ENCODE peak calls at places on chromosome 13, in nine cellular contexts. L, N, T, Q, C, E, M, U and J are unnamed samples.

GRCh38 chr13:79710376-79710775 is 229.4 kb downstream of the NDFIP2 start:
- DNase-seq in E (no peak), N (no peak), T (no peak), U (no peak), M (no peak), C (no peak), L (no peak), Q (no peak), J (no peak)

GRCh38 chr13:25468330-25469178 is 96.8 kb downstream of the ATP8A2 start:
- DNase-seq in L (no peak), U (no peak), M (no peak), E (no peak), T (no peak), C (no peak), Q (no peak), N (no peak), J (no peak)

GRCh38 chr13:21684576-21684975 is 13.7 kb downstream of the FGF9 start:
- DNase-seq in M (no peak), T (no peak), U (no peak), N (no peak), L (no peak), E (no peak), Q (no peak), C (no peak), J (no peak)

GRCh38 chr13:73782781-73783180 is 351.4 kb downstream of the KLF12 start:
- DNase-seq in U (no peak), C (no peak), T (no peak), M (no peak), Q (no peak), E (no peak), N (no peak), L (no peak), J (no peak)

GRCh38 chr13:29508874-29509249 is 86.6 kb downstream of the SLC7A1 start:
- DNase-seq in M (no peak), T (no peak), L (no peak), E (no peak), U (no peak), N (no peak), C (no peak), Q (peak), J (no peak)

GRCh38 chr13:51734786-51735185 is 69.2 kb downstream of the DHRS12 start:
- DNase-seq in L (no peak), M (no peak), N (no peak), Q (no peak), E (no peak), C (no peak), T (no peak), U (no peak), J (no peak)

GRCh38 chr13:25923217-25924085 is 128.4 kb downstream of the SHISA2 start:
- DNase-seq in U (no peak), T (no peak), Q (no peak), C (no peak), L (no peak), E (no peak), M (no peak), N (no peak), J (no peak)

GRCh38 chr13:113083022-113083373 is 22.6 kb upstream of the F7 start:
- DNase-seq in N (no peak), U (no peak), M (no peak), C (no peak), T (no peak), Q (peak), L (no peak), E (no peak), J (no peak)

GRCh38 chr13:100149389-100149788 is 60.5 kb downstream of the PCCA start:
- DNase-seq in C (no peak), Q (no peak), N (no peak), U (no peak), L (no peak), M (no peak), T (no peak), E (no peak), J (no peak)

GRCh38 chr13:91358384-91358776 is 10.9 kb downstream of the MIR17HG start:
- DNase-seq in T (peak), C (no peak), N (no peak), L (no peak), U (no peak), Q (no peak), M (no peak), E (no peak), J (no peak)

GRCh38 chr13:32537580-32538233 is 888 bp downstream of the N4BP2L2 start:
- DNase-seq in U (peak), M (peak), T (peak), L (peak), E (peak), N (peak), Q (peak), C (no peak), J (no peak)

GRCh38 chr13:109156181-109156935 is 526.9 kb downstream of the MYO16 start:
- DNase-seq in M (no peak), T (no peak), N (peak), E (no peak), U (peak), C (no peak), L (no peak), Q (no peak), J (no peak)

GRCh38 chr13:100491164-100491847 is 97.3 kb downstream of the GGACT start:
- DNase-seq in L (no peak), E (no peak), T (no peak), U (no peak), N (peak), C (no peak), Q (no peak), M (no peak), J (no peak)

GRCh38 chr13:49351871-49352270 is 92.0 kb downstream of the CAB39L start:
- DNase-seq in Q (no peak), E (no peak), U (no peak), C (no peak), M (no peak), T (no peak), N (no peak), L (no peak), J (no peak)

GRCh38 chr13:50909605-50910482 is at the start of gene RNASEH2B:
- DNase-seq in N (peak), E (peak), L (peak), T (peak), C (no peak), U (peak), M (peak), Q (peak), J (peak)

GRCh38 chr13:36282818-36283432 is 14.7 kb downstream of the CCDC169 start:
- DNase-seq in M (no peak), E (peak), T (no peak), C (no peak), Q (no peak), U (no peak), L (no peak), N (peak), J (no peak)

GRCh38 chr13:51628059-51628852 is 44.0 kb downstream of the WDFY2 start:
- DNase-seq in U (no peak), N (no peak), T (no peak), M (no peak), C (no peak), L (no peak), E (no peak), Q (no peak), J (no peak)

GRCh38 chr13:32903720-32904119 is 112.5 kb upstream of the KL start:
- DNase-seq in M (no peak), Q (no peak), C (no peak), N (no peak), L (no peak), T (no peak), U (no peak), E (no peak), J (no peak)

GRCh38 chr13:36766295-36766694 is 52.7 kb upstream of the RFXAP start:
- DNase-seq in T (no peak), L (no peak), Q (no peak), N (no peak), C (no peak), U (no peak), M (no peak), E (peak), J (no peak)

GRCh38 chr13:68099616-68100015 is 869.5 kb upstream of the PCDH9 start:
- DNase-seq in L (no peak), U (no peak), C (no peak), Q (no peak), N (no peak), T (no peak), E (peak), M (no peak), J (no peak)

DNA sequence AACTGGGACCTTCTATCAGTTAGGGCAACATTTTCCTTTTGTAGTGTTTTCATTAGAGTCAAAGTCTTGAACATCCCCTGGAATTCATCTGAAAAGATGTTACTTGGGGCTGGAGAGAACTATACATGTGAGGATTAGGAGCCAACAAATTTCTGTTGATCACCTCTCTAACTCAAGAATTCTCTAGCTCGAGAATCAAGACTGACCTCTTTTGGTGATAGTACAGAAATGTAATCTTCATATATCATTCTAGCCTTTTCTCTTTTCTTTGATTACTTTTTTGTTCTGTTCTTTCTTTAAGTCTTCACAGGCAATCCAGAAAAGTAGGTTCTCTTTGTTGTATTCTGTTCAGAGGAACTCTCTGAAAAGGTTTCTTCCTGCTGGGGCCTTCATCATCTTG is 26.4 kb downstream of the ELF1 start:
- DNase-seq in Q (no peak), T (no peak), C (no peak), N (peak), M (no peak), U (no peak), L (no peak), E (no peak), J (no peak)
- TF ChIP-seq CTCF in Q (no peak), T (no peak), C (no peak), N (no peak), M (no peak), U (no peak), L (no peak), E (no peak), J (no peak)

GRCh38 chr13:110303644-110304043 is 3.3 kb downstream of the COL4A1 start:
- DNase-seq in E (no peak), U (no peak), N (no peak), M (no peak), T (no peak), C (no peak), L (no peak), Q (no peak), J (no peak)

GRCh38 chr13:110305544-110305943 is 1.4 kb downstream of the COL4A1 start:
- DNase-seq in Q (no peak), M (no peak), U (no peak), T (no peak), E (no peak), C (no peak), L (no peak), N (no peak), J (no peak)

GRCh38 chr13:110304256-110304655 is 2.7 kb downstream of the COL4A1 start:
- DNase-seq in U (no peak), Q (no peak), T (no peak), N (no peak), M (no peak), C (no peak), L (no peak), E (no peak), J (no peak)

GRCh38 chr13:110305949-110306339 is 1.0 kb downstream of the COL4A1 start:
- DNase-seq in L (no peak), C (no peak), E (no peak), Q (no peak), M (no peak), U (no peak), N (peak), T (no peak), J (no peak)

DNA sequence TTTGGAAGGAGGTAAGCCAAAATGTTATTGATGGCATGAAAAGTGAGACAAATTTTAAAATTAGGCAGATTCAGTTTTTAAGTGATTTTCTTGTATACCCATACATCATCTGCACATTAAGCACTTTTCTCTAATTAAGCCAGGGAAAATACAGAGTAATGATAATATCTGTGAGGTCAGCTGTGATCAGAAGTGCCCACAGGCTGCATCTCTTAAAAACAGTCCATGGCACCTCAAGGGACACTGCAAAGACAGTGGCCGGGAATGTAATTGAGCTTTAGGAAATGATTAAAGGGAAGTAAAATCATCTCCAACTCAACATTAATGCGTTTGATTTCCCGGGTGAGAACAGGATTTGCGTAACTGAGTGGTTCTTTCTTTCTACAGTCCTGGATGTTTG is 2.0 kb downstream of the COL4A1 start:
- DNase-seq in C (no peak), N (no peak), U (no peak), L (no peak), M (no peak), T (no peak), Q (no peak), E (no peak), J (no peak)
- TF ChIP-seq POLR2A in C (no peak), N (no peak), U (no peak), L (no peak), M (no peak), T (no peak), Q (no peak), E (no peak), J (no peak)

GRCh38 chr13:78596701-78597550 is 6.4 kb downstream of the POU4F1 start:
- DNase-seq in C (no peak), U (no peak), M (no peak), L (no peak), T (no peak), Q (no peak), N (no peak), E (no peak), J (no peak)

GRCh38 chr13:78595819-78596700 is 7.3 kb downstream of the POU4F1 start:
- DNase-seq in M (no peak), T (no peak), E (no peak), L (no peak), Q (peak), C (no peak), U (no peak), N (no peak), J (no peak)

GRCh38 chr13:78595458-78595818 is 7.9 kb downstream of the POU4F1 start:
- DNase-seq in N (no peak), U (no peak), C (no peak), L (no peak), T (no peak), E (no peak), Q (no peak), M (no peak), J (no peak)

GRCh38 chr13:78593129-78593528 is 10.2 kb downstream of the POU4F1 start:
- DNase-seq in U (no peak), T (no peak), C (no peak), N (no peak), Q (no peak), M (no peak), L (no peak), E (no peak), J (no peak)

DNA sequence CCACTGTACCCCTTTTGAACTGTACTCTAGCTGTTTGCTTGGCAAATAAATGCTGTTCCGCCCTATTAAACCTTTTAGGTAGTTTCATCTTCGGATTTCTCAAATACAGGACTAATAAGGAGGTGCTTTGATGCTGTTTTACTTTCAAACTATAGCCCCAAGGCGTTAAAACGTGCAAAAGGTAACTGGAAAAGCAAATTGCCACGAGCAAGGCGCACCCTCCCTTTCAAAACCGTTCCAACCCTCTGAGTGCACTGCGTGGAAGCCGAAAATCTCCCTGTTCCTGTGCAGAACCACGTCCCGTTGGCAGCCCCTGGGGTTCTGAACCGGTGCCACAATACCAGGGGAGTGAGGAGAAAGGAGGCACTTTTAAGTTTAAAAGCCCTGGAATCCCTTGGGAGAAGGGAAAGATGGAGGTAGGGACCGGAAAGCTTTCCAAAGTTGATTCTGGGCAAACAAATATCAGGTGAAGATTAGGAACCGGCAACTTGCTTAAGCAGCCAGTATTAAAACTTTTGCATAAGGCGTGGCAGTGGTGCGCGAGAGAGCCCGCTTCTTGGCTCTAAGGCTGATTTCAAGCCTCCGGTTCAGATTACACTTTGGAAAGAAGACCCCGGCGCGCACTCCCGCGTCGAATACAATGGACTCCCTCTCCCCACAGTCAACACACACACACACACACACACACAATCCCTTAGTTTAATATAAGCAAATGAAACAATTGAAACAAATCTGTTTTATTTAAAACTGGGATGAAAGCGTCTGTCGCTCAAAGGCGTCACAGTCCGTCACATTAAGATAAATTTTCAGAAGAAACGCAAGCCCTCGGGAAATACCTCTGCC is 9.5 kb downstream of the POU4F1 start:
- DNase-seq in C (no peak), L (no peak), E (no peak), T (no peak), Q (no peak), N (no peak), M (no peak), U (no peak), J (no peak)
- TF ChIP-seq POLR2AphosphoS5 in C (no peak), L (no peak), E (no peak), T (no peak), Q (no peak), N (no peak), M (no peak), U (no peak), J (no peak)

GRCh38 chr13:94114166-94114565 is 365.3 kb downstream of the DCT start:
- DNase-seq in E (no peak), Q (no peak), N (no peak), U (no peak), C (no peak), T (no peak), L (no peak), M (no peak), J (no peak)

GRCh38 chr13:94112227-94112626 is 367.3 kb downstream of the DCT start:
- DNase-seq in N (no peak), L (no peak), M (no peak), U (no peak), C (no peak), Q (no peak), E (no peak), T (no peak), J (no peak)

GRCh38 chr13:94115054-94115453 is 364.4 kb downstream of the DCT start:
- DNase-seq in C (no peak), M (no peak), Q (no peak), T (no peak), N (no peak), L (no peak), U (no peak), E (no peak), J (no peak)

GRCh38 chr13:94110011-94110410 is 369.5 kb downstream of the DCT start:
- DNase-seq in M (no peak), E (no peak), Q (no peak), C (no peak), L (no peak), N (no peak), U (no peak), T (no peak), J (no peak)

GRCh38 chr13:94112731-94113130 is 366.8 kb downstream of the DCT start:
- DNase-seq in L (no peak), E (no peak), N (no peak), C (no peak), U (no peak), T (no peak), M (no peak), Q (no peak), J (no peak)
- TF ChIP-seq CTCF in L (no peak), E (no peak), N (no peak), C (no peak), U (no peak), T (no peak), M (no peak), Q (no peak), J (no peak)

GRCh38 chr13:46553886-46554855 is 1.2 kb downstream of the LRCH1 start:
- DNase-seq in C (no peak), Q (peak), N (peak), E (peak), M (peak), U (peak), L (peak), T (peak), J (peak)
- TF ChIP-seq POLR2A in C (no peak), Q (no peak), N (no peak), E (peak), M (peak), U (peak), L (no peak), T (no peak), J (no peak)